ENCODE peak calls at places on chromosomes 7 and 10, in six cellular contexts. Q is H9, Y is right lobe of liver, E is MM.1S, K is A549, H is GM12864. Z is an unnamed sample.

GRCh38 chr10:121613456-121613855 is 15.2 kb upstream of the FGFR2 start:
- DNase-seq in Q (no peak), Y (no peak), H (no peak), K (no peak), E (no peak), Z (no peak)

GRCh38 chr10:50600286-50600685 is 23.5 kb downstream of the SGMS1 start:
- DNase-seq in Q (no peak), K (no peak), Y (no peak), E (no peak), H (no peak), Z (no peak)

GRCh38 chr10:132677096-132677904 is 108.6 kb downstream of the NKX6-2 start:
- DNase-seq in H (no peak), K (no peak), E (no peak), Q (peak), Y (peak), Z (no peak)

GRCh38 chr7:99839560-99840011 is 11.8 kb downstream of the CYP3A43 start:
- DNase-seq in K (no peak), Q (peak), Y (no peak), E (no peak), H (no peak), Z (no peak)

GRCh38 chr10:60238408-60239100 is 151.1 kb downstream of the ANK3 start:
- DNase-seq in Q (peak), H (peak), E (peak), Y (no peak), K (peak), Z (peak)

GRCh38 chr7:114979388-114979787 is 57.5 kb downstream of the MDFIC start:
- DNase-seq in E (peak), Q (no peak), H (no peak), K (no peak), Y (peak), Z (no peak)

GRCh38 chr10:11579885-11580284 is 31.6 kb downstream of the USP6NL start:
- DNase-seq in Q (no peak), E (no peak), H (no peak), Y (no peak), K (no peak), Z (no peak)

GRCh38 chr10:90890347-90890746 is 18.6 kb downstream of the RPP30 start:
- DNase-seq in E (no peak), Q (no peak), Y (no peak), K (no peak), H (no peak), Z (no peak)

GRCh38 chr7:116777613-116778380 is 84.6 kb upstream of the CAPZA2 start:
- DNase-seq in K (no peak), Y (no peak), E (no peak), H (no peak), Q (no peak), Z (no peak)

GRCh38 chr7:32163141-32163806 is 93.1 kb upstream of the PDE1C start:
- DNase-seq in K (peak), Y (no peak), H (no peak), E (no peak), Q (no peak), Z (no peak)

GRCh38 chr7:91201731-91202130 is 62.5 kb upstream of the FZD1 start:
- DNase-seq in K (no peak), H (no peak), E (no peak), Y (no peak), Q (no peak), Z (no peak)

GRCh38 chr10:29955308-29955935 is 104.0 kb downstream of the JCAD start:
- DNase-seq in E (no peak), K (no peak), Q (peak), Y (peak), H (no peak), Z (no peak)

GRCh38 chr7:87570178-87570577 is 30.5 kb downstream of the ABCB1 start:
- DNase-seq in E (no peak), Y (no peak), Q (no peak), K (no peak), H (no peak), Z (no peak)

GRCh38 chr7:128266891-128267839 is 26.1 kb downstream of the LEP start:
- DNase-seq in E (no peak), Y (peak), H (no peak), K (no peak), Q (peak), Z (no peak)

GRCh38 chr10:108303149-108303548 is 1138.6 kb upstream of the SORCS1 start:
- DNase-seq in K (no peak), Y (no peak), H (no peak), E (no peak), Q (no peak), Z (no peak)

GRCh38 chr7:48298779-48299178 is 127.5 kb downstream of the ABCA13 start:
- DNase-seq in E (peak), Q (no peak), H (peak), Y (no peak), K (no peak), Z (peak)

GRCh38 chr7:152145853-152146466 is 120.5 kb downstream of the GALNT11 start:
- DNase-seq in E (peak), K (peak), H (no peak), Q (no peak), Y (no peak), Z (no peak)

GRCh38 chr10:87862644-87863101 is 660 bp downstream of the KLLN start:
- DNase-seq in H (peak), K (no peak), Y (no peak), Q (no peak), E (no peak), Z (peak)

GRCh38 chr7:51031791-51032484 is 249.2 kb upstream of the GRB10 start:
- DNase-seq in E (no peak), Q (no peak), K (no peak), H (no peak), Y (peak), Z (no peak)

GRCh38 chr10:23399701-23400144 is 39.2 kb upstream of the OTUD1 start:
- DNase-seq in Q (no peak), K (no peak), E (no peak), Y (no peak), H (no peak), Z (no peak)

GRCh38 chr7:13790611-13791010 is 198.9 kb downstream of the ETV1 start:
- DNase-seq in Q (no peak), E (no peak), K (no peak), H (no peak), Y (no peak), Z (no peak)

GRCh38 chr10:3265081-3265480 is 92.5 kb upstream of the PITRM1 start:
- DNase-seq in Y (no peak), K (no peak), H (no peak), Q (no peak), E (no peak), Z (no peak)

GRCh38 chr10:91681361-91682276 is 48.7 kb upstream of the PPP1R3C start:
- DNase-seq in E (no peak), Q (no peak), Y (no peak), K (no peak), H (no peak), Z (no peak)

GRCh38 chr10:72322280-72323058 is 32.2 kb downstream of the DNAJB12 start:
- DNase-seq in Y (no peak), Q (no peak), H (no peak), K (no peak), E (no peak), Z (no peak)

GRCh38 chr7:142819530-142819929 is 35.3 kb upstream of the EPHB6 start:
- DNase-seq in E (no peak), Y (no peak), K (no peak), H (no peak), Q (no peak), Z (no peak)

GRCh38 chr7:134405299-134405698 is 53.6 kb downstream of the AKR1B1 start:
- DNase-seq in Y (no peak), K (no peak), H (no peak), E (no peak), Q (no peak), Z (no peak)

GRCh38 chr10:8054498-8055407 is at the start of gene GATA3:
- DNase-seq in H (no peak), Q (peak), K (peak), Y (no peak), E (no peak), Z (peak)

GRCh38 chr10:85265121-85265520 is 936.7 kb downstream of the CCSER2 start:
- DNase-seq in H (no peak), Q (no peak), K (no peak), Y (no peak), E (no peak), Z (no peak)

GRCh38 chr10:28179490-28180099 is 123.3 kb downstream of the MPP7 start:
- DNase-seq in E (peak), H (no peak), Y (no peak), Q (no peak), K (peak), Z (peak)

GRCh38 chr10:32105782-32106382 is 49.7 kb upstream of the KIF5B start:
- DNase-seq in H (no peak), K (no peak), Q (no peak), Y (no peak), E (no peak), Z (no peak)

GRCh38 chr7:121475806-121476205 is 79.7 kb upstream of the FAM3C start:
- DNase-seq in K (no peak), Y (peak), E (no peak), Q (no peak), H (no peak), Z (no peak)

GRCh38 chr7:70736715-70737460 is 395.1 kb upstream of the GALNT17 start:
- DNase-seq in Y (no peak), Q (no peak), K (peak), E (no peak), H (no peak), Z (no peak)

GRCh38 chr7:29160080-29160479 is 13.7 kb upstream of the CPVL start:
- DNase-seq in E (no peak), Q (no peak), K (no peak), H (no peak), Y (no peak), Z (no peak)

GRCh38 chr10:86960003-86960862 is 1.8 kb downstream of the SNCG start:
- DNase-seq in K (no peak), Y (peak), E (peak), H (no peak), Q (peak), Z (peak)

GRCh38 chr7:99386584-99387238 is 12.2 kb downstream of the ARPC1B start:
- DNase-seq in H (no peak), E (peak), K (no peak), Q (no peak), Y (no peak), Z (no peak)

GRCh38 chr7:123716877-123717276 is 31.9 kb downstream of the WASL start:
- DNase-seq in Y (no peak), K (no peak), H (no peak), E (no peak), Q (no peak), Z (no peak)

GRCh38 chr10:126212653-126213052 is 175.6 kb downstream of the ADAM12 start:
- DNase-seq in Y (no peak), E (no peak), H (no peak), Q (no peak), K (no peak), Z (no peak)

GRCh38 chr7:139804571-139804970 is 24.5 kb upstream of the TBXAS1 start:
- DNase-seq in Q (no peak), H (no peak), Y (no peak), E (no peak), K (no peak), Z (no peak)

GRCh38 chr7:26291699-26292538 is at the start of gene SNX10:
- DNase-seq in K (peak), E (peak), Y (peak), H (peak), Q (peak), Z (peak)
- TF ChIP-seq CTCF in K (peak), E (peak), Y (peak), H (peak), Q (peak), Z (peak)

GRCh38 chr10:35642023-35642792 is at the start of gene FZD8:
- DNase-seq in H (peak), K (peak), Q (peak), Y (peak), E (peak), Z (peak)
- TF ChIP-seq CTCF in H (peak), K (no peak), Q (peak), Y (no peak), E (peak), Z (peak)

DNA sequence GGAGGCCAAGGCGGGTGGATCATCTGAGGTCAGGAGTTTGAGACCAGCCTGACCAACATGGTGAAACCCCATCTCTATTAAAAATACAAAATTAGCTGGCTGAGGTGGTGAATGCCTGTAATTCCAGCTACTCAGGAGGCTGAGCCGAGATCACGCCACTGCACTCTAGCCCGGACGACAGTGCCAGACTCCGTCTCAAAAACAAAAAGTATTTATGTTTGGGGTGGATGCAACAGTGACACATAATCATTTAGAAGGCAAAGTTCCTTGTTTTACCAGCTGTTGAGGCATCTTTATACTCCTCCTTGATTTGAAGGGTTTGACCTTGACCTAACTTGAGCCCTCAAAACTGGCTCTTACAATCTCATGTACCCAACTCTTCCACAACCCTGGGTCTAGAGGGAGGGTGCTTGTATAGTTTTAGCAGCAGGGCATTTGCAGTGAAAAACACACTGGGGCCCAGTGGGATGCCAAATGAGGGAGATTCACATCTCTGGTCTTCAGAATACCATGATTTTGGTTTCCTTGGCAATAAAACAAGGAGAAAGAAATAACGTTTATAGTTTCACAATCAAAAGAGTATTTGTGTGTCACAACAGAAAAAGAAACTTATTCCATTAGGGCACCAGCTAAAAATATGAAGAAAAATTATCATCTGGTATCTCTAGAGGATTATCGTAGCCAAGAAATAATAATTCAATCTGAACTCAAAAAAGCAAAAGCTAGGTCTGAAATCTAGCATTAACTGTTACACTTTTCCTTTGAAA is 14.2 kb upstream of the TMEM254 start:
- DNase-seq in H (no peak), K (no peak), Q (no peak), Y (no peak), E (no peak), Z (no peak)
- TF ChIP-seq CTCF in H (no peak), K (no peak), Q (no peak), Y (no peak), E (no peak), Z (no peak)

DNA sequence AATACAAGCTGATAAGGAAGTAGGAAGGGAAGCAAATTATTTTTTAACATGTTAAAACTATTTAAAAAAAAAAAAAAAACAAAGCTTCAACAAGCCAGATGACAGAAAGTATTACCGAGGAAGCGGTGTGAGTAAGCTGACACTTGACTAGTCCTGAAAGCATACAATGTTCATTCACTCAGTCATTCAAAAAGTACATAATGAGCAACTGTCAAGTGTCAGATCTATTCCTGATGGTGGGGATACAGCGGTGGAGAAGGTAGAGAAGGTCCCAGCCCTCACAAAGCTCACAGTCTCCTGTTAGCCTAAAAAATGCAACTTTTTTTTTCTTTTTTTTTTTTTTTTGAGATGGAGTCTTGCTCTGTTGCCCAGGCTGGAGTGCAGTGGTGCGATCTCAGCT is 40.0 kb downstream of the RAPGEF5 start:
- DNase-seq in H (no peak), E (no peak), Y (no peak), K (no peak), Q (no peak), Z (no peak)
- TF ChIP-seq CTCF in H (no peak), E (no peak), Y (no peak), K (no peak), Q (no peak), Z (no peak)

GRCh38 chr7:27784399-27785053 is 44.6 kb downstream of the TAX1BP1 start:
- DNase-seq in Q (no peak), E (peak), Y (no peak), K (peak), H (no peak), Z (peak)
- TF ChIP-seq CTCF in Q (peak), E (peak), Y (peak), K (peak), H (peak), Z (peak)

DNA sequence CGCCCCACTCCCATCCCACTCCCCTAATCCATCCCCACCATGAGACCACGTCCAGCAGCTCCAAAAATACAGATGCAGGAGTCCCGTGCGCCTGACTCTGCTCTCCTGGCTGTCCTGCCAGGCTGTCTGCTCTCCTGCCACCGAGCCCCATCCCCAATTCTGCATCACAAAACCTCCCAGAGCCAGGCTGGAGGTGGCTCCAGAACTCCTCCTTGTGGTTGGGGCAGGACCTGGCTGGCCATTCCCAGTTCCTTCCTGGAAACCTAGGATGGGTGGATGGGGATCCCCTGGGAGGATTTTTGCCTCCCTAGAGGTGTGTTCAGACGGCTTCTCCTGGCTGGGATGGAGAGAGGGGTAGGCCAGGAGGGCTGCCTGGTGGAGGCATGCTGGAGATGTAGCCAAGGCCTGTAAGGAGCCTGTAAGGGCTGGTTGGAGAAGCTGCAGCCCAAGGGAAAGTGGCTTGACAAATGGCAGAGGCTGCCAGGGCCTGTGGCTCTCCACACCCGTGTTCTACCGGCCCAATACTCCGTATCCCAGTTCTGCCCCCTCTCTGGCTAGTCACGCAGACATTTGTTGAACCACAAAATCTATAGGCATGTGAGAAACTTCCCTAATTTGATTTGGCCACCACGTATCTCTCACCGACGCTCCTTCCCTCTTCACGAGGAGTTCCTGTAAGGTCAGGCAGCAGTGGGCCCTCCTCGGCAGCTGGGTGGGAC is 99.3 kb downstream of the ARHGAP22 start:
- DNase-seq in K (no peak), H (no peak), Q (peak), E (no peak), Y (peak), Z (no peak)
- TF ChIP-seq CTCF in K (no peak), H (no peak), Q (peak), E (no peak), Y (no peak), Z (peak)

GRCh38 chr10:1368772-1369171 is 312.6 kb downstream of the WDR37 start:
- DNase-seq in Y (no peak), Q (peak), K (peak), E (no peak), H (no peak), Z (peak)
- TF ChIP-seq CTCF in Y (peak), Q (peak), K (peak), E (peak), H (peak), Z (peak)

DNA sequence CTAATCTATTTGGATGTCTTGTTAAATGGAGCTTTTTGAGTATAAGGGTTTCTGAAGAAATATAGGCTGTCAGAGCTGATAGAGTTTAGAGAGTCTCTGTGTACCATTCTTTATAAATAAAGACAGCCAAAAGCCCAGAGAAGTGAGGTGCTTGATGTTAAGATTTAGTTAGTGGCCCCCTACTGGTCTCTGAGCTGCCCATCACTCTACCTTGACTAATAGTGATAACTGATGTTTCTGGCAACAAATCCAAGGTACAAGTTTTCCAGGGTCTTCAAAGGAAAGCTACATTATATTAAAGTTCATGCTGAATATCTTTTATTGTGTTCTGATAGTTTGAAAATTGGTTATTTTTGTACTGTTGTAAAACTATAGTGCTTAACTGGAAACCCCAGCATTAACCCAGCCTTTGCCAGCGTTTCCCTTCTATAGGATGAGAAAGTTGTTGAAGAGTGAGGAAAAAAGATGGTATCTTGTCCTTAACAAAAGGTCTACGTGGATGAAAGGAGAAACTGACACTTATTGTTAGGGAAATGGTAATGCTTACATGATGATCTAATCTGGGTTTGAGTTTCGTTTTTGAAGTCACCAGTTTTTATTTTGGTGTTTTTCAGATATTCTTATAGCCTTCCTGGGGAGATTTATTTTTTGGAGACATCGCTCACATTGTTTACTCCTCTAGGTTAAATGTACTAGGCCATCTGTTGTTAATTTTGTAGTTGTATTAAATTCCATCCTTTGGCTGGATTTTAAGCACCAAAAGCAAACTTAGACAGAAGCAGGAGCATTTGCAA is 79.0 kb downstream of the AUTS2 start:
- DNase-seq in H (no peak), E (no peak), K (peak), Q (no peak), Y (no peak), Z (no peak)
- TF ChIP-seq CTCF in H (peak), E (peak), K (no peak), Q (peak), Y (peak), Z (peak)

GRCh38 chr10:82190432-82191260 is 315.7 kb downstream of the NRG3 start:
- DNase-seq in E (no peak), H (no peak), Y (no peak), Q (no peak), K (no peak), Z (no peak)
- TF ChIP-seq CTCF in E (no peak), H (no peak), Y (no peak), Q (no peak), K (no peak), Z (no peak)

Z was measured in GM13977.